ENCODE peak calls at places on chromosomes 2 and 18, in six cellular contexts. T, G, S, O, P and J are unnamed samples.

GRCh38 chr18:39796413-39796812 is 2158.6 kb upstream of the PIK3C3 start:
- DNase-seq in T (no peak), G (no peak), S (no peak), O (no peak), P (no peak), J (no peak)

GRCh38 chr2:236375973-236376476 is 111.8 kb upstream of the ASB18 start:
- DNase-seq in T (no peak), G (no peak), S (no peak), O (no peak), P (no peak), J (no peak)

GRCh38 chr2:106852103-106852502 is 33.9 kb downstream of the ST6GAL2 start:
- DNase-seq in T (no peak), G (no peak), S (no peak), O (peak; percentile 75), P (peak; percentile 54), J (no peak)

GRCh38 chr2:1032030-1032429 is 81.4 kb downstream of the SNTG2 start:
- DNase-seq in T (no peak), G (no peak), S (no peak), O (no peak), P (no peak), J (no peak)

GRCh38 chr2:218872645-218873358 is 7.8 kb upstream of the WNT10A start:
- DNase-seq in T (no peak), G (no peak), S (no peak), O (peak; percentile 42), P (no peak), J (no peak)

GRCh38 chr2:100603414-100603813 is 40.6 kb downstream of the PDCL3 start:
- DNase-seq in T (no peak), G (no peak), S (no peak), O (no peak), P (no peak), J (no peak)

GRCh38 chr2:147998203-147998602 is 22.3 kb downstream of the ORC4 start:
- DNase-seq in T (no peak), G (no peak), S (no peak), O (no peak), P (no peak), J (no peak)

GRCh38 chr2:206452242-206452641 is 8.9 kb downstream of the ADAM23 start:
- DNase-seq in T (no peak), G (no peak), S (no peak), O (no peak), P (no peak), J (no peak)

GRCh38 chr2:82256288-82256687 is 1951.7 kb upstream of the LRRTM1 start:
- DNase-seq in T (no peak), G (no peak), S (no peak), O (no peak), P (no peak), J (no peak)

GRCh38 chr2:161010503-161010902 is 149.7 kb upstream of the TANK start:
- DNase-seq in T (no peak), G (no peak), S (no peak), O (no peak), P (no peak), J (no peak)

GRCh38 chr18:58229162-58229561 is 185.1 kb downstream of the NEDD4L start:
- DNase-seq in T (no peak), G (no peak), S (no peak), O (no peak), P (no peak), J (no peak)

GRCh38 chr2:236369606-236370005 is 105.4 kb upstream of the ASB18 start:
- DNase-seq in T (peak; percentile 48), G (no peak), S (no peak), O (peak; percentile 29), P (no peak), J (no peak)

GRCh38 chr2:12381543-12382323 is 335.0 kb upstream of the TRIB2 start:
- DNase-seq in T (no peak), G (no peak), S (no peak), O (peak; percentile 73), P (no peak), J (no peak)

GRCh38 chr2:239678186-239678490 is 277.3 kb upstream of the HDAC4 start:
- DNase-seq in T (no peak), G (no peak), S (no peak), O (no peak), P (no peak), J (no peak)

GRCh38 chr2:101305492-101306123 is 2.9 kb downstream of the RNF149 start:
- DNase-seq in T (no peak), G (peak; percentile 65), S (no peak), O (no peak), P (no peak), J (no peak)

GRCh38 chr2:10141736-10142639 is 19.4 kb downstream of the RRM2 start:
- DNase-seq in T (no peak), G (no peak), S (no peak), O (peak; percentile 60), P (no peak), J (no peak)

GRCh38 chr18:39660141-39660540 is 2094.5 kb upstream of the CELF4 start:
- DNase-seq in T (no peak), G (peak; percentile 27), S (no peak), O (no peak), P (no peak), J (peak; percentile 16)

GRCh38 chr2:237511885-237512405 is 24.9 kb downstream of the MLPH start:
- DNase-seq in T (peak; percentile 36), G (no peak), S (no peak), O (no peak), P (no peak), J (no peak)

GRCh38 chr2:46413631-46414030 is 65.7 kb upstream of the TMEM247 start:
- DNase-seq in T (no peak), G (no peak), S (no peak), O (no peak), P (no peak), J (no peak)

GRCh38 chr2:86323273-86323672 is 14.2 kb downstream of the REEP1 start:
- DNase-seq in T (no peak), G (no peak), S (no peak), O (no peak), P (no peak), J (no peak)

GRCh38 chr18:13543811-13544732 is 182.3 kb downstream of the FAM210A start:
- DNase-seq in T (no peak), G (no peak), S (no peak), O (no peak), P (no peak), J (no peak)

GRCh38 chr18:76564117-76564516 is 69.1 kb upstream of the ZNF516 start:
- DNase-seq in T (no peak), G (peak; percentile 28), S (no peak), O (no peak), P (no peak), J (peak; percentile 33)

GRCh38 chr2:158184001-158184400 is 82.3 kb downstream of the UPP2 start:
- DNase-seq in T (no peak), G (no peak), S (no peak), O (no peak), P (no peak), J (no peak)

GRCh38 chr2:158181171-158181570 is 79.5 kb downstream of the UPP2 start:
- DNase-seq in T (no peak), G (no peak), S (no peak), O (no peak), P (no peak), J (no peak)

GRCh38 chr2:158178646-158179045 is 77.0 kb downstream of the UPP2 start:
- DNase-seq in T (no peak), G (no peak), S (no peak), O (no peak), P (no peak), J (no peak)

GRCh38 chr2:158182681-158183350 is 81.1 kb downstream of the UPP2 start:
- DNase-seq in T (no peak), G (no peak), S (no peak), O (no peak), P (no peak), J (no peak)

GRCh38 chr2:158179660-158180059 is 78.0 kb downstream of the UPP2 start:
- DNase-seq in T (no peak), G (peak; percentile 25), S (no peak), O (no peak), P (no peak), J (no peak)
- TF ChIP-seq CTCF in T (no peak), G (peak; percentile 23), S (peak; percentile 59), O (peak; percentile 46), P (no peak), J (peak; percentile 30)

DNA sequence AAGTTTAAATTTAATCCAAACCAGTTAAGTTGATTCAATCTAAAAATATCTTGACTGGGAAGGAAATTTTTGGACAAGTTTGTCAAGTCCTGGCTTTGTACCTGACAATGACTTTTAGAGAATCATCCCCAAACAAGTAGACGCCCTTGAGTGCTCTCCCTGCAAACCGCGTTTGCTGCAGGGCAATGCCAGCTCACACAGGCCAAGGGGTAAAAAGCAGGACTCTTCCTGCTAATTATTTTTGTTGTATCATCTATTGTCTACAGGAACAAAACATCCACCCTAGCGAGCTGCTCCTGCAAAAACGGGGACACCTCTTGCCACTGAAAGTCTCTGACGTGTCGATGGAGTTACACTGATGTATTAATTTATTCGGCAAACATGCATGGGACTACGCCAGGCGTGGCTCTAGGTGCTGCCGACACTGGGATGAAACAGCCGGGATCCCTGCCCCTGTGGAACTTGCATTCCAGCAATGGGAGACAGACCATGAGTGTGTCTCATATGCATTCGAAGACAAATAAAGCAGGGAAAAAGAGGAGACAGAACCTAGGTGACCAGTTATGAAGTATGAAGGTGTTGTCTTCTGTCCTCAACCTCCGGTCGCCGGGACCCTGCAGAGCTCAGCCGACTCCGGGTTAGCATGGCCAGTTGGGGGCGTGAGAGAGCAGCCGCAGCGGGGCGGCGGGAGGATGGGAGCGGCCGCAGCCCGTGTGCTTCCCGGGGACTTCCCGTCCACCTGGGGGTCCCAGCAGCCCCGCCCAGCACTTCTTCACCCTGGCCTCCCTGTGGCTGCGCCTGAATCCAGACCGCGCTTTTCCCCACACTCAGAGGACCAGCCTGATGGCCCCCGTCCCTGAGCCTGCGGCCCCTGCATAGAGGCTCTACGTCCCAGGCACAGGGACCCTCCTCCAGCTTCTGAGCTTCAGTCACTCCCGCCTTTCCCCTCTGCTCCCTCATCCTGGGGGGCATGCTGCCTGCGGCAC is 11.2 kb downstream of the ID2 start:
- DNase-seq in T (no peak), G (no peak), S (peak; percentile 65), O (peak; percentile 54), P (peak; percentile 76), J (no peak)
- TF ChIP-seq CTCF in T (no peak), G (peak; percentile 82), S (peak; percentile 93), O (peak; percentile 72), P (peak; percentile 30), J (peak; percentile 53)

DNA sequence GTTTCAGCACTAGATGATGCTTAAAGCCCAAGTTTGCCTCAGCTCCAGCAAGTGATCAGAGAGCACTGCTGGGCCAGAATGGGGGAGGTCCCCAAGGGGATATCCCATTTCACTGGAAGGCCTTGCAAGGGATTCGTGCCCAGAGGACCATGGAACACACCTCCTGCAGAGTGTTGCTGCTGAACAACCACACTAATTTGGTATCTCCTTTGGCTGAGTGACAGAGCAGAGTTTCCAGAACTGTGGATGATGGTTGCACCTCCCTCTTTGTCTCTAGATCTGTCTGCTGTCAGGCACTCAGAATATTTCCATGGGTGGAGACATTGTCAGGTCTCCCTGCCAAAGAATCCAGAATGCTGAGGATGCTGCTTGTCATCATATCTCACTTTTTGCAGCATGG is 484.8 kb upstream of the NETO1 start:
- DNase-seq in T (no peak), G (no peak), S (no peak), O (no peak), P (no peak), J (no peak)
- TF ChIP-seq CTCF in T (no peak), G (no peak), S (no peak), O (no peak), P (no peak), J (peak; percentile 8)

DNA sequence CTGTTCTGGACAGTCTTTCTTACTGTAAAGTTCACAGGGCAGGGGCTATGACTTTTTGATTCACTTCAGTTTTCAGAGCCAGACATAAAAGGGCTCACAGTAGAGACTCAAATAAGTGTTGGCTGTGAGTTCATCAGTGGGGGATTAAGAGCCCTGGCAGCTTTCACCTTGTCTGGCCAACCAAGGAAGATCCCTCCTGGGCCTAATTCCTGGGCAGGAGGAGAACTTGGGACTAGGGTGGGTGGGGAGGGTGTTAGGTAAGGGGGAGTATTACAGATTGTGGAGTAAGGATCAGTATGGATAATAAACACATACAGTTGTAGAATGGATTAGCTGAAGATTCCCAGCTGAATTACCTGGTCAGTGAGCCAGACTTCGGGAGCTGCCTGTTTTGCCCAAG is 904 bp upstream of the SFXN5 start:
- DNase-seq in T (no peak), G (no peak), S (no peak), O (no peak), P (no peak), J (no peak)
- TF ChIP-seq CTCF in T (no peak), G (no peak), S (no peak), O (no peak), P (no peak), J (no peak)